ENCODE peak calls at places on chromosomes 16 and 17, in ten cellular contexts. One of them, this sample, is unnamed.

GRCh38 chr16:11303405-11304138 is 22.4 kb upstream of the PRM1 start:
- DNase-seq in sigmoid colon: no peak
- DNase-seq in endothelial cell of umbilical vein: peak
- DNase-seq in SK-N-MC: no peak
- DNase-seq in breast epithelium: peak
- DNase-seq in upper lobe of left lung: peak
- DNase-seq in HL-60: no peak
- DNase-seq in K562: peak
- DNase-seq in spleen: no peak
- DNase-seq in GM23338: no peak
- DNase-seq in this sample: no peak

GRCh38 chr17:38660097-38661026 is 14.4 kb downstream of the EPOP start:
- DNase-seq in sigmoid colon: peak
- DNase-seq in endothelial cell of umbilical vein: no peak
- DNase-seq in SK-N-MC: no peak
- DNase-seq in breast epithelium: no peak
- DNase-seq in upper lobe of left lung: peak
- DNase-seq in HL-60: peak
- DNase-seq in K562: no peak
- DNase-seq in spleen: no peak
- DNase-seq in GM23338: no peak
- DNase-seq in this sample: no peak

GRCh38 chr17:35187481-35187880 is 6.7 kb downstream of the SLC35G3 start:
- DNase-seq in sigmoid colon: no peak
- DNase-seq in endothelial cell of umbilical vein: no peak
- DNase-seq in SK-N-MC: no peak
- DNase-seq in breast epithelium: no peak
- DNase-seq in upper lobe of left lung: no peak
- DNase-seq in HL-60: no peak
- DNase-seq in K562: no peak
- DNase-seq in spleen: no peak
- DNase-seq in GM23338: no peak
- DNase-seq in this sample: no peak

GRCh38 chr17:34763727-34764665 is 184.6 kb downstream of the TMEM132E start:
- DNase-seq in sigmoid colon: peak
- DNase-seq in endothelial cell of umbilical vein: no peak
- DNase-seq in SK-N-MC: no peak
- DNase-seq in breast epithelium: no peak
- DNase-seq in upper lobe of left lung: peak
- DNase-seq in HL-60: no peak
- DNase-seq in K562: no peak
- DNase-seq in spleen: no peak
- DNase-seq in GM23338: no peak
- DNase-seq in this sample: no peak

GRCh38 chr17:30093463-30094147 is 23.0 kb upstream of the NSRP1 start:
- DNase-seq in sigmoid colon: no peak
- DNase-seq in endothelial cell of umbilical vein: peak
- DNase-seq in SK-N-MC: no peak
- DNase-seq in breast epithelium: no peak
- DNase-seq in upper lobe of left lung: no peak
- DNase-seq in HL-60: peak
- DNase-seq in K562: peak
- DNase-seq in spleen: no peak
- DNase-seq in GM23338: peak
- DNase-seq in this sample: peak

GRCh38 chr17:61352771-61353170 is 46.9 kb upstream of the TBX2 start:
- DNase-seq in sigmoid colon: no peak
- DNase-seq in endothelial cell of umbilical vein: no peak
- DNase-seq in SK-N-MC: no peak
- DNase-seq in breast epithelium: no peak
- DNase-seq in upper lobe of left lung: no peak
- DNase-seq in HL-60: no peak
- DNase-seq in K562: no peak
- DNase-seq in spleen: peak
- DNase-seq in GM23338: no peak
- DNase-seq in this sample: no peak

GRCh38 chr16:2527784-2528100 is 3.5 kb downstream of the CEMP1 start:
- DNase-seq in sigmoid colon: no peak
- DNase-seq in endothelial cell of umbilical vein: no peak
- DNase-seq in SK-N-MC: no peak
- DNase-seq in breast epithelium: no peak
- DNase-seq in upper lobe of left lung: no peak
- DNase-seq in HL-60: no peak
- DNase-seq in K562: no peak
- DNase-seq in spleen: peak
- DNase-seq in GM23338: no peak
- DNase-seq in this sample: no peak

GRCh38 chr17:68514809-68515208 is 2.6 kb downstream of the PRKAR1A start:
- DNase-seq in sigmoid colon: no peak
- DNase-seq in endothelial cell of umbilical vein: peak
- DNase-seq in SK-N-MC: no peak
- DNase-seq in breast epithelium: no peak
- DNase-seq in upper lobe of left lung: no peak
- DNase-seq in HL-60: no peak
- DNase-seq in K562: no peak
- DNase-seq in spleen: no peak
- DNase-seq in GM23338: no peak
- DNase-seq in this sample: no peak

GRCh38 chr16:85037050-85037410 is 9.4 kb downstream of the KIAA0513 start:
- DNase-seq in sigmoid colon: peak
- DNase-seq in endothelial cell of umbilical vein: peak
- DNase-seq in SK-N-MC: no peak
- DNase-seq in breast epithelium: no peak
- DNase-seq in upper lobe of left lung: no peak
- DNase-seq in HL-60: no peak
- DNase-seq in K562: no peak
- DNase-seq in spleen: no peak
- DNase-seq in GM23338: no peak
- DNase-seq in this sample: no peak

GRCh38 chr17:43456661-43457361 is 27.0 kb upstream of the DHX8 start:
- DNase-seq in sigmoid colon: peak
- DNase-seq in endothelial cell of umbilical vein: peak
- DNase-seq in SK-N-MC: no peak
- DNase-seq in breast epithelium: no peak
- DNase-seq in upper lobe of left lung: peak
- DNase-seq in HL-60: peak
- DNase-seq in K562: no peak
- DNase-seq in spleen: no peak
- DNase-seq in GM23338: no peak
- DNase-seq in this sample: peak

GRCh38 chr17:7626956-7627249 is 718 bp downstream of the SAT2 start:
- DNase-seq in sigmoid colon: no peak
- DNase-seq in endothelial cell of umbilical vein: no peak
- DNase-seq in SK-N-MC: no peak
- DNase-seq in breast epithelium: no peak
- DNase-seq in upper lobe of left lung: no peak
- DNase-seq in HL-60: no peak
- DNase-seq in K562: no peak
- DNase-seq in spleen: no peak
- DNase-seq in GM23338: no peak
- DNase-seq in this sample: no peak

GRCh38 chr17:7627250-7628121 is at the start of gene SAT2:
- DNase-seq in sigmoid colon: peak
- DNase-seq in endothelial cell of umbilical vein: peak
- DNase-seq in SK-N-MC: no peak
- DNase-seq in breast epithelium: peak
- DNase-seq in upper lobe of left lung: peak
- DNase-seq in HL-60: no peak
- DNase-seq in K562: peak
- DNase-seq in spleen: peak
- DNase-seq in GM23338: peak
- DNase-seq in this sample: peak

GRCh38 chr17:7626307-7626706 is 1.3 kb downstream of the SAT2 start:
- DNase-seq in sigmoid colon: peak
- DNase-seq in endothelial cell of umbilical vein: no peak
- DNase-seq in SK-N-MC: no peak
- DNase-seq in breast epithelium: no peak
- DNase-seq in upper lobe of left lung: peak
- DNase-seq in HL-60: no peak
- DNase-seq in K562: no peak
- DNase-seq in spleen: no peak
- DNase-seq in GM23338: no peak
- DNase-seq in this sample: no peak

GRCh38 chr17:7620835-7621234 is 6.1 kb upstream of the FXR2 start:
- DNase-seq in sigmoid colon: no peak
- DNase-seq in endothelial cell of umbilical vein: no peak
- DNase-seq in SK-N-MC: no peak
- DNase-seq in breast epithelium: no peak
- DNase-seq in upper lobe of left lung: no peak
- DNase-seq in HL-60: no peak
- DNase-seq in K562: no peak
- DNase-seq in spleen: no peak
- DNase-seq in GM23338: no peak
- DNase-seq in this sample: no peak

DNA sequence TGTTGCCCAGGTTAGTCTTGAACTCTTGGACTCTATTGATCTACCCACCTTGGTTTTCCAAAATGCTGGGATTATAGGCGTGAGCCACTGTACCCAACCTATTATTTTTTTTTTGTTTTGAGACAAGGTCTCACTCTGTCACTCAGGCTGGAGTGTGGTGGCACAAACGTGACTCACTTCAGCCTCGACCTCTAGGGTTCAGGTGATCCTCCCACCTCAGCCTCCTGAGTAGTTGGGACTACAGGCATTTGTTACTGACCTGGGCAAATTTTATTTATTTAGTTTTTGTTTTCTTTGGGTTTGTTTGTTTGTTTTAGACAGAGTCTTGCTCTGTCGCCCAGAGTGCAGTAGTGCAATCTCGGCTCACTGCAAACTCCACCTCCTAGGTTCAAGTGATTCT is 4.0 kb downstream of the SAT2 start:
- DNase-seq in sigmoid colon: no peak
- DNase-seq in endothelial cell of umbilical vein: no peak
- DNase-seq in SK-N-MC: no peak
- DNase-seq in breast epithelium: no peak
- DNase-seq in upper lobe of left lung: no peak
- DNase-seq in HL-60: no peak
- DNase-seq in K562: no peak
- DNase-seq in spleen: no peak
- DNase-seq in GM23338: no peak
- DNase-seq in this sample: no peak
- TF ChIP-seq POLR2AphosphoS5 in sigmoid colon: no peak
- TF ChIP-seq POLR2AphosphoS5 in endothelial cell of umbilical vein: no peak
- TF ChIP-seq POLR2AphosphoS5 in SK-N-MC: no peak
- TF ChIP-seq POLR2AphosphoS5 in breast epithelium: no peak
- TF ChIP-seq POLR2AphosphoS5 in upper lobe of left lung: no peak
- TF ChIP-seq POLR2AphosphoS5 in HL-60: no peak
- TF ChIP-seq POLR2AphosphoS5 in K562: no peak
- TF ChIP-seq POLR2AphosphoS5 in spleen: no peak
- TF ChIP-seq POLR2AphosphoS5 in GM23338: no peak
- TF ChIP-seq POLR2AphosphoS5 in this sample: no peak

GRCh38 chr16:57071840-57072541 is 20.4 kb upstream of the CPNE2 start:
- DNase-seq in sigmoid colon: no peak
- DNase-seq in endothelial cell of umbilical vein: peak
- DNase-seq in SK-N-MC: no peak
- DNase-seq in breast epithelium: no peak
- DNase-seq in upper lobe of left lung: no peak
- DNase-seq in HL-60: no peak
- DNase-seq in K562: no peak
- DNase-seq in spleen: no peak
- DNase-seq in GM23338: no peak
- DNase-seq in this sample: no peak

GRCh38 chr16:57069053-57069452 is 23.3 kb upstream of the CPNE2 start:
- DNase-seq in sigmoid colon: no peak
- DNase-seq in endothelial cell of umbilical vein: no peak
- DNase-seq in SK-N-MC: no peak
- DNase-seq in breast epithelium: no peak
- DNase-seq in upper lobe of left lung: no peak
- DNase-seq in HL-60: no peak
- DNase-seq in K562: no peak
- DNase-seq in spleen: no peak
- DNase-seq in GM23338: no peak
- DNase-seq in this sample: no peak

GRCh38 chr16:57070424-57070823 is 22.0 kb upstream of the CPNE2 start:
- DNase-seq in sigmoid colon: no peak
- DNase-seq in endothelial cell of umbilical vein: no peak
- DNase-seq in SK-N-MC: no peak
- DNase-seq in breast epithelium: no peak
- DNase-seq in upper lobe of left lung: no peak
- DNase-seq in HL-60: no peak
- DNase-seq in K562: no peak
- DNase-seq in spleen: no peak
- DNase-seq in GM23338: no peak
- DNase-seq in this sample: no peak

GRCh38 chr16:57070986-57071540 is 21.3 kb upstream of the CPNE2 start:
- DNase-seq in sigmoid colon: no peak
- DNase-seq in endothelial cell of umbilical vein: no peak
- DNase-seq in SK-N-MC: no peak
- DNase-seq in breast epithelium: no peak
- DNase-seq in upper lobe of left lung: no peak
- DNase-seq in HL-60: peak
- DNase-seq in K562: no peak
- DNase-seq in spleen: no peak
- DNase-seq in GM23338: no peak
- DNase-seq in this sample: no peak

GRCh38 chr16:57069635-57070350 is 22.6 kb upstream of the CPNE2 start:
- DNase-seq in sigmoid colon: no peak
- DNase-seq in endothelial cell of umbilical vein: no peak
- DNase-seq in SK-N-MC: no peak
- DNase-seq in breast epithelium: no peak
- DNase-seq in upper lobe of left lung: no peak
- DNase-seq in HL-60: peak
- DNase-seq in K562: no peak
- DNase-seq in spleen: no peak
- DNase-seq in GM23338: no peak
- DNase-seq in this sample: no peak
- TF ChIP-seq POLR2AphosphoS5 in sigmoid colon: no peak
- TF ChIP-seq POLR2AphosphoS5 in endothelial cell of umbilical vein: no peak
- TF ChIP-seq POLR2AphosphoS5 in SK-N-MC: no peak
- TF ChIP-seq POLR2AphosphoS5 in breast epithelium: no peak
- TF ChIP-seq POLR2AphosphoS5 in upper lobe of left lung: no peak
- TF ChIP-seq POLR2AphosphoS5 in HL-60: peak
- TF ChIP-seq POLR2AphosphoS5 in K562: no peak
- TF ChIP-seq POLR2AphosphoS5 in spleen: peak
- TF ChIP-seq POLR2AphosphoS5 in GM23338: no peak
- TF ChIP-seq POLR2AphosphoS5 in this sample: no peak

DNA sequence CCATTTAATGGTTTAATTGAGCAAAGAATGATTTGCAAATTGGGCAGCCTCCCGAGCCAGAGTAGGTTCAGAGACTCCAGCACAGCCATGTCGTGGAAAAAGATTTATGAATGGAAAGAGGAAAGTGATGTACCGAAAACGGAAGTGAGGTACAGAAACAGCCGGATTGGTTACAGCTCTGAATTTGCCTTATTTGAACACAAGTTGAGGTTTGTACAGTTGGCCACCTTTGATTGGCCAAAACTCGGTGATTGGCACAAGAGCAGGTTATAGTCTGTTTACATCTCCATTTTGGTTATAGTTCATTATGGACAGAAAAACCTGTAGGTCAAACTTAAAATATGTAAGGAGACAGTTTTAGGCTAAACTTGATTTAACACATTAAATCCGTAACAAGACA is 44.5 kb downstream of the TENT4B start:
- DNase-seq in sigmoid colon: no peak
- DNase-seq in endothelial cell of umbilical vein: no peak
- DNase-seq in SK-N-MC: no peak
- DNase-seq in breast epithelium: no peak
- DNase-seq in upper lobe of left lung: no peak
- DNase-seq in HL-60: no peak
- DNase-seq in K562: no peak
- DNase-seq in spleen: no peak
- DNase-seq in GM23338: no peak
- DNase-seq in this sample: no peak
- TF ChIP-seq POLR2AphosphoS5 in sigmoid colon: no peak
- TF ChIP-seq POLR2AphosphoS5 in endothelial cell of umbilical vein: no peak
- TF ChIP-seq POLR2AphosphoS5 in SK-N-MC: no peak
- TF ChIP-seq POLR2AphosphoS5 in breast epithelium: no peak
- TF ChIP-seq POLR2AphosphoS5 in upper lobe of left lung: no peak
- TF ChIP-seq POLR2AphosphoS5 in HL-60: no peak
- TF ChIP-seq POLR2AphosphoS5 in K562: no peak
- TF ChIP-seq POLR2AphosphoS5 in spleen: no peak
- TF ChIP-seq POLR2AphosphoS5 in GM23338: no peak
- TF ChIP-seq POLR2AphosphoS5 in this sample: no peak

GRCh38 chr16:68651136-68651535 is 6.0 kb downstream of the CDH3 start:
- DNase-seq in sigmoid colon: peak
- DNase-seq in endothelial cell of umbilical vein: no peak
- DNase-seq in SK-N-MC: no peak
- DNase-seq in breast epithelium: no peak
- DNase-seq in upper lobe of left lung: no peak
- DNase-seq in HL-60: no peak
- DNase-seq in K562: no peak
- DNase-seq in spleen: no peak
- DNase-seq in GM23338: no peak
- DNase-seq in this sample: no peak
- TF ChIP-seq POLR2AphosphoS5 in sigmoid colon: no peak
- TF ChIP-seq POLR2AphosphoS5 in endothelial cell of umbilical vein: no peak
- TF ChIP-seq POLR2AphosphoS5 in SK-N-MC: no peak
- TF ChIP-seq POLR2AphosphoS5 in breast epithelium: no peak
- TF ChIP-seq POLR2AphosphoS5 in upper lobe of left lung: no peak
- TF ChIP-seq POLR2AphosphoS5 in HL-60: no peak
- TF ChIP-seq POLR2AphosphoS5 in K562: no peak
- TF ChIP-seq POLR2AphosphoS5 in spleen: no peak
- TF ChIP-seq POLR2AphosphoS5 in GM23338: no peak
- TF ChIP-seq POLR2AphosphoS5 in this sample: no peak